ENCODE peak calls at places on chromosomes 3 and 15, in seven cellular contexts. F, M, I, V, C, B and J are unnamed samples.

GRCh38 chr3:83320726-83321125 is 1559.3 kb upstream of the GBE1 start:
- DNase-seq in F (no peak), M (no peak), I (no peak), V (no peak), C (no peak), B (no peak), J (no peak)

GRCh38 chr15:85316244-85316934 is 64.0 kb upstream of the AKAP13 start:
- DNase-seq in F (no peak), M (no peak), I (no peak), V (no peak), C (no peak), B (no peak), J (no peak)

GRCh38 chr3:40068647-40069046 is 240.9 kb upstream of the EIF1B start:
- DNase-seq in F (no peak), M (no peak), I (no peak), V (no peak), C (no peak), B (no peak), J (no peak)

GRCh38 chr15:42548258-42549051 is at the start of the genes HAUS2 and LRRC57:
- DNase-seq in F (peak), M (peak), I (peak), V (peak), C (peak), B (peak), J (peak)

GRCh38 chr3:39639344-39640236 is 169.8 kb upstream of the MYRIP start:
- DNase-seq in F (no peak), M (no peak), I (no peak), V (no peak), C (no peak), B (no peak), J (peak)

GRCh38 chr3:134194247-134194646 is 56.4 kb downstream of the RYK start:
- DNase-seq in F (no peak), M (no peak), I (no peak), V (no peak), C (no peak), B (no peak), J (no peak)

GRCh38 chr3:43587303-43587702 is 34.5 kb downstream of the ANO10 start:
- DNase-seq in F (no peak), M (no peak), I (no peak), V (no peak), C (no peak), B (no peak), J (peak)

GRCh38 chr3:132657869-132658747 is 1.5 kb downstream of the ACAD11 start:
- DNase-seq in F (no peak), M (no peak), I (no peak), V (no peak), C (peak), B (no peak), J (no peak)

GRCh38 chr3:142609136-142609535 is 12.9 kb downstream of the PLS1 start:
- DNase-seq in F (no peak), M (no peak), I (no peak), V (no peak), C (no peak), B (no peak), J (no peak)

GRCh38 chr3:146536681-146537080 is 7.7 kb downstream of the PLSCR1 start:
- DNase-seq in F (no peak), M (no peak), I (no peak), V (no peak), C (no peak), B (no peak), J (no peak)

GRCh38 chr3:24060055-24060454 is 115.0 kb downstream of the NR1D2 start:
- DNase-seq in F (no peak), M (no peak), I (no peak), V (no peak), C (no peak), B (no peak), J (no peak)

GRCh38 chr3:51502562-51502910 is 2.7 kb upstream of the DCAF1 start:
- DNase-seq in F (no peak), M (no peak), I (no peak), V (no peak), C (no peak), B (no peak), J (no peak)

GRCh38 chr3:113552851-113553250 is 20.5 kb downstream of the SIDT1 start:
- DNase-seq in F (peak), M (no peak), I (no peak), V (no peak), C (no peak), B (no peak), J (no peak)

GRCh38 chr3:23915537-23916108 is 1.2 kb downstream of the NKIRAS1 start:
- DNase-seq in F (no peak), M (no peak), I (no peak), V (no peak), C (peak), B (no peak), J (peak)

GRCh38 chr15:45185903-45186770 is 1.6 kb downstream of the SHF start:
- DNase-seq in F (no peak), M (no peak), I (no peak), V (no peak), C (no peak), B (no peak), J (no peak)

GRCh38 chr3:57675530-57675929 is 17.3 kb downstream of the DENND6A start:
- DNase-seq in F (no peak), M (no peak), I (no peak), V (no peak), C (no peak), B (no peak), J (no peak)

GRCh38 chr3:190120161-190121060 is at the start of gene P3H2:
- DNase-seq in F (peak), M (peak), I (no peak), V (peak), C (peak), B (no peak), J (no peak)

GRCh38 chr3:79960594-79960993 is 192.8 kb upstream of the ROBO1 start:
- DNase-seq in F (no peak), M (no peak), I (no peak), V (no peak), C (no peak), B (no peak), J (no peak)

GRCh38 chr3:183381179-183381578 is 47.2 kb downstream of the MCF2L2 start:
- DNase-seq in F (no peak), M (no peak), I (no peak), V (no peak), C (no peak), B (no peak), J (peak)

GRCh38 chr3:32780735-32781210 is 37.0 kb upstream of the TRIM71 start:
- DNase-seq in F (peak), M (peak), I (no peak), V (peak), C (peak), B (no peak), J (peak)

GRCh38 chr3:184343200-184343876 is 5.9 kb downstream of the FAM131A start:
- DNase-seq in F (no peak), M (no peak), I (no peak), V (no peak), C (no peak), B (no peak), J (no peak)

GRCh38 chr15:90320062-90320884 is 31.8 kb upstream of the ZNF774 start:
- DNase-seq in F (peak), M (peak), I (peak), V (peak), C (peak), B (peak), J (peak)

GRCh38 chr3:141477224-141477623 is 9.6 kb upstream of the RASA2 start:
- DNase-seq in F (no peak), M (no peak), I (no peak), V (no peak), C (no peak), B (no peak), J (no peak)

GRCh38 chr3:44825264-44825925 is 36.3 kb upstream of the TMEM42 start:
- DNase-seq in F (no peak), M (no peak), I (no peak), V (no peak), C (no peak), B (no peak), J (no peak)

GRCh38 chr3:69890094-69890493 is 109.4 kb upstream of the SAMMSON start:
- DNase-seq in F (no peak), M (no peak), I (no peak), V (no peak), C (no peak), B (no peak), J (no peak)

GRCh38 chr15:81948751-81949150 is 97.1 kb downstream of the MEX3B start:
- DNase-seq in F (no peak), M (no peak), I (no peak), V (no peak), C (no peak), B (no peak), J (no peak)

GRCh38 chr3:185739264-185739701 is 85.6 kb downstream of the IGF2BP2 start:
- DNase-seq in F (no peak), M (no peak), I (no peak), V (no peak), C (peak), B (no peak), J (no peak)

GRCh38 chr15:68553994-68554715 is 24.6 kb upstream of the CORO2B start:
- DNase-seq in F (peak), M (peak), I (peak), V (peak), C (peak), B (peak), J (peak)

GRCh38 chr3:46709721-46710120 is 7.9 kb downstream of the PRSS50 start:
- DNase-seq in F (no peak), M (no peak), I (no peak), V (no peak), C (no peak), B (no peak), J (no peak)

GRCh38 chr3:181613813-181614212 is 97.9 kb upstream of the SOX2 start:
- DNase-seq in F (no peak), M (no peak), I (no peak), V (no peak), C (no peak), B (no peak), J (no peak)

GRCh38 chr15:65873271-65873670 is 4.0 kb downstream of the RAB11A start:
- DNase-seq in F (no peak), M (no peak), I (no peak), V (no peak), C (no peak), B (no peak), J (no peak)

GRCh38 chr3:118488751-118489150 is 545.9 kb downstream of the IGSF11 start:
- DNase-seq in F (no peak), M (no peak), I (no peak), V (no peak), C (no peak), B (no peak), J (no peak)

GRCh38 chr3:18411541-18411940 is 13.6 kb downstream of the SATB1 start:
- DNase-seq in F (no peak), M (no peak), I (no peak), V (no peak), C (no peak), B (no peak), J (no peak)

GRCh38 chr3:152905631-152906030 is 70.7 kb downstream of the P2RY1 start:
- DNase-seq in F (no peak), M (no peak), I (no peak), V (no peak), C (no peak), B (no peak), J (no peak)

GRCh38 chr3:42369832-42370231 is 40.6 kb downstream of the LYZL4 start:
- DNase-seq in F (no peak), M (no peak), I (no peak), V (no peak), C (no peak), B (no peak), J (no peak)